ENCODE peak calls at places on chromosomes 4 and X, in eight cellular contexts. A is activated T-cell treated with anti-CD3 and anti-CD28 coated beads, Interleukin-2, amount 50 U/mL, for 4 hours; I is omental fat pad; Q is type B pancreatic cell; D is NCI-H1092 treated with DMSO at 0.1 percent for 48 hours; W is stimulated activated CD4-positive, alpha-beta T cell treated with anti-CD3 and anti-CD28 coated beads, Interleukin-4, amount 100 ng/mL, for 4 hours; J is H54; H is D341Med. S is an unnamed sample.

GRCh38 chr4:171812377-171813194 is 618 bp upstream of the GALNTL6 start:
- DNase-seq in A (no peak), H (peak), Q (peak), J (no peak), I (no peak), D (no peak), W (no peak), S (no peak)

GRCh38 chr4:141486375-141486997 is 149.9 kb upstream of the IL15 start:
- DNase-seq in Q (no peak), H (no peak), W (no peak), J (peak), D (no peak), A (no peak), I (no peak), S (no peak)

GRCh38 chr4:2415881-2416563 is 2.4 kb downstream of the ZFYVE28 start:
- DNase-seq in W (no peak), I (no peak), J (no peak), A (no peak), H (no peak), Q (no peak), D (no peak), S (no peak)

GRCh38 chrX:97806238-97806637 is 922.5 kb downstream of the RPA4 start:
- DNase-seq in I (no peak), J (peak), A (no peak), Q (no peak), W (no peak), H (no peak), D (no peak), S (no peak)

GRCh38 chr4:11628093-11628725 is 199.5 kb upstream of the HS3ST1 start:
- DNase-seq in A (no peak), Q (no peak), J (no peak), I (no peak), H (no peak), D (no peak), W (no peak), S (no peak)

GRCh38 chrX:117429511-117429910 is 687.1 kb downstream of the KLHL13 start:
- DNase-seq in H (no peak), I (no peak), J (no peak), W (no peak), Q (no peak), A (no peak), D (no peak), S (no peak)

GRCh38 chr4:47876310-47876709 is 38.1 kb downstream of the NFXL1 start:
- DNase-seq in A (no peak), J (no peak), H (no peak), D (no peak), Q (no peak), W (no peak), I (no peak), S (no peak)

GRCh38 chrX:149152941-149153340 is 352.2 kb downstream of the IDS start:
- DNase-seq in H (no peak), A (no peak), W (no peak), J (no peak), Q (no peak), I (no peak), D (no peak), S (no peak)